ENCODE peak calls at places on chromosomes 6 and 20, in nine cellular contexts. V is activated CD4-positive, CD25-positive, alpha-beta regulatory T cell; L is posterior vena cava; P is CD4-positive, alpha-beta T cell; J is CD8-positive, alpha-beta T cell; I is GM03348; Z is effector CD8-positive, alpha-beta T cell; G is stimulated activated naive B cell treated with anti-CD40 and anti-IgM and Interleukin-4, amounts not matched to agents 10 μg/mL and 1 μg/mL and 100 μg/mL, for 72 hours; E is AG09319. N is an unnamed sample.

GRCh38 chr6:157571269-157571668 is 190.3 kb downstream of the ZDHHC14 start:
- DNase-seq in I (no peak), V (no peak), G (no peak), L (no peak), P (no peak), E (no peak), Z (no peak), J (no peak), N (no peak)

GRCh38 chr6:25880601-25881000 is 6.6 kb upstream of the SLC17A3 start:
- DNase-seq in E (no peak), I (no peak), P (no peak), G (no peak), J (no peak), L (no peak), V (no peak), Z (no peak), N (no peak)

GRCh38 chr20:43040427-43040826 is 149.3 kb downstream of the PTPRT start:
- DNase-seq in Z (no peak), G (no peak), L (no peak), V (no peak), E (no peak), J (no peak), P (no peak), I (no peak), N (no peak)

GRCh38 chr6:12403201-12403826 is 113.2 kb downstream of the EDN1 start:
- DNase-seq in L (no peak), V (no peak), G (no peak), J (no peak), E (peak), Z (no peak), I (peak), P (no peak), N (peak)

GRCh38 chr6:89763550-89763949 is 56.0 kb downstream of the MDN1 start:
- DNase-seq in L (no peak), J (no peak), V (no peak), I (peak), G (no peak), E (no peak), Z (no peak), P (no peak), N (no peak)

GRCh38 chr6:159758031-159759001 is 3.5 kb upstream of the ACAT2 start:
- DNase-seq in Z (no peak), G (no peak), P (no peak), V (no peak), I (peak), L (no peak), J (no peak), E (no peak), N (no peak)

GRCh38 chr6:19837511-19838441 is 606 bp downstream of the ID4 start:
- DNase-seq in I (peak), P (no peak), J (no peak), E (no peak), L (no peak), G (no peak), Z (no peak), V (no peak), N (no peak)

GRCh38 chr20:17365831-17366230 is 139.0 kb downstream of the PCSK2 start:
- DNase-seq in I (no peak), Z (no peak), E (no peak), V (no peak), J (no peak), G (no peak), P (no peak), L (no peak), N (no peak)

GRCh38 chr6:127532991-127533390 is 13.9 kb upstream of the MTCL3 start:
- DNase-seq in I (no peak), L (no peak), E (no peak), J (no peak), G (no peak), P (no peak), Z (no peak), V (no peak), N (no peak)

GRCh38 chr20:13270211-13270610 is 49.1 kb downstream of the ISM1 start:
- DNase-seq in L (no peak), Z (no peak), V (no peak), I (no peak), G (no peak), P (no peak), E (no peak), J (no peak), N (no peak)

GRCh38 chr6:136639671-136640070 is 89.4 kb upstream of the MAP7 start:
- DNase-seq in Z (no peak), E (no peak), J (no peak), P (no peak), I (no peak), G (no peak), V (no peak), L (no peak), N (no peak)

GRCh38 chr20:29410805-29411457 is 1846.5 kb upstream of the DEFB115 start:
- DNase-seq in I (peak), V (no peak), J (no peak), P (no peak), E (no peak), G (no peak), Z (no peak), L (no peak), N (no peak)

GRCh38 chr6:30037182-30037788 is 23.8 kb upstream of the POLR1H start:
- DNase-seq in E (no peak), P (no peak), J (no peak), Z (no peak), L (no peak), I (peak), G (no peak), V (no peak), N (no peak)

GRCh38 chr6:158042245-158042798 is 60.7 kb downstream of the SYNJ2 start:
- DNase-seq in E (no peak), I (peak), V (no peak), J (no peak), G (no peak), P (no peak), Z (no peak), L (peak), N (no peak)

GRCh38 chr6:134593442-134593841 is 275.5 kb upstream of the SGK1 start:
- DNase-seq in G (no peak), Z (no peak), I (no peak), J (no peak), P (no peak), V (no peak), L (no peak), E (no peak), N (no peak)

N was measured in fibroblast of the conjunctiva.